ENCODE peak calls at places on chromosomes 12 and 14, in seven cellular contexts. One of them, this sample, is unnamed.

GRCh38 chr14:24430143-24430681 is 458 bp downstream of the KHNYN start:
- DNase-seq in CD8-positive, alpha-beta T cell: peak; percentile 62
- DNase-seq in BE2C: peak; percentile 69
- DNase-seq in kidney epithelial cell: no peak
- DNase-seq in ascending aorta: peak; percentile 90
- DNase-seq in Jurkat, Clone E6-1: no peak
- DNase-seq in lung: peak; percentile 74
- DNase-seq in this sample: no peak

GRCh38 chr12:21073129-21073528 is 57.9 kb upstream of the SLCO1B1 start:
- DNase-seq in CD8-positive, alpha-beta T cell: no peak
- DNase-seq in BE2C: no peak
- DNase-seq in kidney epithelial cell: no peak
- DNase-seq in ascending aorta: no peak
- DNase-seq in Jurkat, Clone E6-1: peak; percentile 32
- DNase-seq in lung: no peak
- DNase-seq in this sample: no peak

GRCh38 chr12:42325776-42326465 is at the start of the genes PPHLN1 and ZCRB1:
- DNase-seq in CD8-positive, alpha-beta T cell: peak; percentile 78
- DNase-seq in BE2C: peak; percentile 87
- DNase-seq in kidney epithelial cell: peak; percentile 26
- DNase-seq in ascending aorta: peak; percentile 86
- DNase-seq in Jurkat, Clone E6-1: peak; percentile 68
- DNase-seq in lung: peak; percentile 77
- DNase-seq in this sample: peak; percentile 26

GRCh38 chr14:66746316-66747006 is 238.5 kb downstream of the GPHN start:
- DNase-seq in CD8-positive, alpha-beta T cell: no peak
- DNase-seq in BE2C: peak; percentile 36
- DNase-seq in kidney epithelial cell: peak; percentile 5
- DNase-seq in ascending aorta: no peak
- DNase-seq in Jurkat, Clone E6-1: peak; percentile 56
- DNase-seq in lung: no peak
- DNase-seq in this sample: no peak

GRCh38 chr14:35818346-35819115 is 7.6 kb upstream of the BRMS1L start:
- DNase-seq in CD8-positive, alpha-beta T cell: no peak
- DNase-seq in BE2C: peak; percentile 57
- DNase-seq in kidney epithelial cell: no peak
- DNase-seq in ascending aorta: no peak
- DNase-seq in Jurkat, Clone E6-1: peak; percentile 44
- DNase-seq in lung: no peak
- DNase-seq in this sample: no peak

GRCh38 chr12:124673881-124674617 is 106.6 kb upstream of the NCOR2 start:
- DNase-seq in CD8-positive, alpha-beta T cell: no peak
- DNase-seq in BE2C: peak; percentile 83
- DNase-seq in kidney epithelial cell: no peak
- DNase-seq in ascending aorta: no peak
- DNase-seq in Jurkat, Clone E6-1: no peak
- DNase-seq in lung: no peak
- DNase-seq in this sample: no peak

GRCh38 chr12:20007331-20007730 is 361.0 kb upstream of the PDE3A start:
- DNase-seq in CD8-positive, alpha-beta T cell: no peak
- DNase-seq in BE2C: no peak
- DNase-seq in kidney epithelial cell: no peak
- DNase-seq in ascending aorta: no peak
- DNase-seq in Jurkat, Clone E6-1: no peak
- DNase-seq in lung: no peak
- DNase-seq in this sample: peak; percentile 70

GRCh38 chr14:53990978-53991377 is 34.4 kb upstream of the BMP4 start:
- DNase-seq in CD8-positive, alpha-beta T cell: no peak
- DNase-seq in BE2C: no peak
- DNase-seq in kidney epithelial cell: no peak
- DNase-seq in ascending aorta: no peak
- DNase-seq in Jurkat, Clone E6-1: no peak
- DNase-seq in lung: no peak
- DNase-seq in this sample: no peak

GRCh38 chr14:105061428-105062047 is 3.7 kb downstream of the GPR132 start:
- DNase-seq in CD8-positive, alpha-beta T cell: peak; percentile 68
- DNase-seq in BE2C: no peak
- DNase-seq in kidney epithelial cell: no peak
- DNase-seq in ascending aorta: no peak
- DNase-seq in Jurkat, Clone E6-1: no peak
- DNase-seq in lung: no peak
- DNase-seq in this sample: no peak

GRCh38 chr14:74134484-74134883 is 49.7 kb downstream of the LIN52 start:
- DNase-seq in CD8-positive, alpha-beta T cell: no peak
- DNase-seq in BE2C: no peak
- DNase-seq in kidney epithelial cell: no peak
- DNase-seq in ascending aorta: no peak
- DNase-seq in Jurkat, Clone E6-1: no peak
- DNase-seq in lung: no peak
- DNase-seq in this sample: no peak

GRCh38 chr12:81167694-81168093 is 89.8 kb downstream of the ACSS3 start:
- DNase-seq in CD8-positive, alpha-beta T cell: no peak
- DNase-seq in BE2C: no peak
- DNase-seq in kidney epithelial cell: peak; percentile 7
- DNase-seq in ascending aorta: no peak
- DNase-seq in Jurkat, Clone E6-1: no peak
- DNase-seq in lung: no peak
- DNase-seq in this sample: peak; percentile 6

GRCh38 chr12:46493352-46494209 is 121.0 kb upstream of the SLC38A2 start:
- DNase-seq in CD8-positive, alpha-beta T cell: no peak
- DNase-seq in BE2C: no peak
- DNase-seq in kidney epithelial cell: no peak
- DNase-seq in ascending aorta: no peak
- DNase-seq in Jurkat, Clone E6-1: no peak
- DNase-seq in lung: no peak
- DNase-seq in this sample: no peak

GRCh38 chr14:105300542-105301102 is at the start of gene BRF1:
- DNase-seq in CD8-positive, alpha-beta T cell: peak; percentile 97
- DNase-seq in BE2C: peak; percentile 99
- DNase-seq in kidney epithelial cell: peak; percentile 61
- DNase-seq in ascending aorta: peak; percentile 94
- DNase-seq in Jurkat, Clone E6-1: peak; percentile 85
- DNase-seq in lung: peak; percentile 94
- DNase-seq in this sample: no peak

GRCh38 chr14:32728957-32729356 is 209.7 kb upstream of the NPAS3 start:
- DNase-seq in CD8-positive, alpha-beta T cell: no peak
- DNase-seq in BE2C: no peak
- DNase-seq in kidney epithelial cell: no peak
- DNase-seq in ascending aorta: no peak
- DNase-seq in Jurkat, Clone E6-1: no peak
- DNase-seq in lung: no peak
- DNase-seq in this sample: no peak

GRCh38 chr12:67827820-67828383 is 161.3 kb upstream of the IFNG-AS1 start:
- DNase-seq in CD8-positive, alpha-beta T cell: peak; percentile 30
- DNase-seq in BE2C: no peak
- DNase-seq in kidney epithelial cell: peak; percentile 96
- DNase-seq in ascending aorta: peak; percentile 78
- DNase-seq in Jurkat, Clone E6-1: no peak
- DNase-seq in lung: no peak
- DNase-seq in this sample: peak; percentile 87

GRCh38 chr12:2876431-2877046 is 435 bp downstream of the FOXM1 start:
- DNase-seq in CD8-positive, alpha-beta T cell: peak; percentile 21
- DNase-seq in BE2C: no peak
- DNase-seq in kidney epithelial cell: no peak
- DNase-seq in ascending aorta: no peak
- DNase-seq in Jurkat, Clone E6-1: peak; percentile 39
- DNase-seq in lung: no peak
- DNase-seq in this sample: no peak

GRCh38 chr14:31492759-31493498 is 5.1 kb upstream of the GPR33 start:
- DNase-seq in CD8-positive, alpha-beta T cell: no peak
- DNase-seq in BE2C: no peak
- DNase-seq in kidney epithelial cell: no peak
- DNase-seq in ascending aorta: no peak
- DNase-seq in Jurkat, Clone E6-1: no peak
- DNase-seq in lung: no peak
- DNase-seq in this sample: no peak

GRCh38 chr12:113392988-113393579 is 10.6 kb downstream of the SDS start:
- DNase-seq in CD8-positive, alpha-beta T cell: no peak
- DNase-seq in BE2C: peak; percentile 90
- DNase-seq in kidney epithelial cell: no peak
- DNase-seq in ascending aorta: no peak
- DNase-seq in Jurkat, Clone E6-1: no peak
- DNase-seq in lung: no peak
- DNase-seq in this sample: no peak

GRCh38 chr12:84946753-84947152 is 34.2 kb upstream of the SLC6A15 start:
- DNase-seq in CD8-positive, alpha-beta T cell: no peak
- DNase-seq in BE2C: no peak
- DNase-seq in kidney epithelial cell: no peak
- DNase-seq in ascending aorta: no peak
- DNase-seq in Jurkat, Clone E6-1: no peak
- DNase-seq in lung: no peak
- DNase-seq in this sample: no peak

GRCh38 chr12:75853621-75854020 is 178.0 kb downstream of the PHLDA1 start:
- DNase-seq in CD8-positive, alpha-beta T cell: no peak
- DNase-seq in BE2C: peak; percentile 72
- DNase-seq in kidney epithelial cell: no peak
- DNase-seq in ascending aorta: no peak
- DNase-seq in Jurkat, Clone E6-1: no peak
- DNase-seq in lung: no peak
- DNase-seq in this sample: no peak
- H3K4me3 ChIP-seq in CD8-positive, alpha-beta T cell: no peak overlapping the region
- H3K4me3 ChIP-seq in BE2C: no peak overlapping the region
- H3K4me3 ChIP-seq in kidney epithelial cell: no peak overlapping the region
- H3K4me3 ChIP-seq in ascending aorta: no peak overlapping the region
- H3K4me3 ChIP-seq in Jurkat, Clone E6-1: no peak overlapping the region
- H3K4me3 ChIP-seq in lung: no peak overlapping the region
- H3K4me3 ChIP-seq in this sample: no peak overlapping the region

GRCh38 chr14:100225169-100225568 is 13.8 kb upstream of the YY1 start:
- DNase-seq in CD8-positive, alpha-beta T cell: no peak
- DNase-seq in BE2C: no peak
- DNase-seq in kidney epithelial cell: no peak
- DNase-seq in ascending aorta: no peak
- DNase-seq in Jurkat, Clone E6-1: no peak
- DNase-seq in lung: no peak
- DNase-seq in this sample: no peak

GRCh38 chr14:100223332-100224171 is 15.4 kb upstream of the YY1 start:
- DNase-seq in CD8-positive, alpha-beta T cell: no peak
- DNase-seq in BE2C: no peak
- DNase-seq in kidney epithelial cell: no peak
- DNase-seq in ascending aorta: no peak
- DNase-seq in Jurkat, Clone E6-1: peak; percentile 56
- DNase-seq in lung: no peak
- DNase-seq in this sample: no peak

GRCh38 chr14:100221419-100222218 is 17.3 kb upstream of the YY1 start:
- DNase-seq in CD8-positive, alpha-beta T cell: peak; percentile 80
- DNase-seq in BE2C: no peak
- DNase-seq in kidney epithelial cell: no peak
- DNase-seq in ascending aorta: peak; percentile 77
- DNase-seq in Jurkat, Clone E6-1: peak; percentile 92
- DNase-seq in lung: peak; percentile 49
- DNase-seq in this sample: no peak

GRCh38 chr14:100224229-100224628 is 14.7 kb upstream of the YY1 start:
- DNase-seq in CD8-positive, alpha-beta T cell: no peak
- DNase-seq in BE2C: no peak
- DNase-seq in kidney epithelial cell: no peak
- DNase-seq in ascending aorta: no peak
- DNase-seq in Jurkat, Clone E6-1: no peak
- DNase-seq in lung: no peak
- DNase-seq in this sample: no peak

GRCh38 chr14:100222219-100223093 is 16.5 kb upstream of the YY1 start:
- DNase-seq in CD8-positive, alpha-beta T cell: no peak
- DNase-seq in BE2C: no peak
- DNase-seq in kidney epithelial cell: no peak
- DNase-seq in ascending aorta: no peak
- DNase-seq in Jurkat, Clone E6-1: no peak
- DNase-seq in lung: no peak
- DNase-seq in this sample: no peak
- H3K4me3 ChIP-seq in CD8-positive, alpha-beta T cell: peak overlapping the region; percentile 95
- H3K4me3 ChIP-seq in BE2C: no peak overlapping the region
- H3K4me3 ChIP-seq in kidney epithelial cell: no peak overlapping the region
- H3K4me3 ChIP-seq in ascending aorta: peak overlapping the region; percentile 66
- H3K4me3 ChIP-seq in Jurkat, Clone E6-1: peak overlapping the region; percentile 85
- H3K4me3 ChIP-seq in lung: no peak overlapping the region
- H3K4me3 ChIP-seq in this sample: peak overlapping the region; percentile 45

DNA sequence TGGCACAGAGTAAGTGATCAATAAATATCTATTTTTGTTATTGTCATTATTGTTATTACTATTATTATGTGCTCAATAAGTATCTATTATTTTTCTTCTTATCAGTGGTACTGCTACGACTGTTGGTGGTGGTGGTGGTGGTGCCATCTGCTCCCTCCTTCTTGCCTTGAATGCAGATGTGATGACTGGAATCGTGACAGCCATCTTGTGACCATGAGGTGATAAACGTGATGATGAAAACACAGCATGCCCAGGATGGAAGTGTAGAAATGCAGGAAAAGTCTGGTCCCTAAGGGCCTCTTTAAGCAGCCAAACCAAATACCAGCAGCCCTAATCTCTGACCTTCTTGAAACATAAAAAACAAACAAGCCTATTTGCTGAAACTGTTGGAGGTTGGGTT is 22.4 kb downstream of the SLC6A12 start:
- DNase-seq in CD8-positive, alpha-beta T cell: no peak
- DNase-seq in BE2C: no peak
- DNase-seq in kidney epithelial cell: no peak
- DNase-seq in ascending aorta: no peak
- DNase-seq in Jurkat, Clone E6-1: no peak
- DNase-seq in lung: no peak
- DNase-seq in this sample: no peak
- H3K4me3 ChIP-seq in CD8-positive, alpha-beta T cell: no peak overlapping the region
- H3K4me3 ChIP-seq in BE2C: no peak overlapping the region
- H3K4me3 ChIP-seq in kidney epithelial cell: no peak overlapping the region
- H3K4me3 ChIP-seq in ascending aorta: no peak overlapping the region
- H3K4me3 ChIP-seq in Jurkat, Clone E6-1: no peak overlapping the region
- H3K4me3 ChIP-seq in lung: no peak overlapping the region
- H3K4me3 ChIP-seq in this sample: no peak overlapping the region

GRCh38 chr12:10716704-10717315 is 6.3 kb downstream of the YBX3 start:
- DNase-seq in CD8-positive, alpha-beta T cell: no peak
- DNase-seq in BE2C: no peak
- DNase-seq in kidney epithelial cell: peak; percentile 82
- DNase-seq in ascending aorta: peak; percentile 95
- DNase-seq in Jurkat, Clone E6-1: no peak
- DNase-seq in lung: peak; percentile 68
- DNase-seq in this sample: peak; percentile 84
- H3K4me3 ChIP-seq in CD8-positive, alpha-beta T cell: no peak overlapping the region
- H3K4me3 ChIP-seq in BE2C: no peak overlapping the region
- H3K4me3 ChIP-seq in kidney epithelial cell: no peak overlapping the region
- H3K4me3 ChIP-seq in ascending aorta: peak overlapping the region; percentile 23
- H3K4me3 ChIP-seq in Jurkat, Clone E6-1: no peak overlapping the region
- H3K4me3 ChIP-seq in lung: no peak overlapping the region
- H3K4me3 ChIP-seq in this sample: peak overlapping the region; percentile 18

GRCh38 chr14:29927596-29928341 is at the start of gene PRKD1:
- DNase-seq in CD8-positive, alpha-beta T cell: no peak
- DNase-seq in BE2C: peak; percentile 59
- DNase-seq in kidney epithelial cell: no peak
- DNase-seq in ascending aorta: peak; percentile 77
- DNase-seq in Jurkat, Clone E6-1: no peak
- DNase-seq in lung: peak; percentile 59
- DNase-seq in this sample: no peak
- H3K4me3 ChIP-seq in CD8-positive, alpha-beta T cell: no peak within 1 kb of the TSS
- H3K4me3 ChIP-seq in BE2C: peak within 1 kb of the TSS; percentile 51
- H3K4me3 ChIP-seq in kidney epithelial cell: peak within 1 kb of the TSS; percentile 69
- H3K4me3 ChIP-seq in ascending aorta: peak within 1 kb of the TSS; percentile 79
- H3K4me3 ChIP-seq in Jurkat, Clone E6-1: no peak within 1 kb of the TSS
- H3K4me3 ChIP-seq in lung: peak within 1 kb of the TSS; percentile 88
- H3K4me3 ChIP-seq in this sample: peak within 1 kb of the TSS; percentile 62

GRCh38 chr12:107912421-107913004 is 138.0 kb downstream of the ASCL4 start:
- DNase-seq in CD8-positive, alpha-beta T cell: peak; percentile 38
- DNase-seq in BE2C: peak; percentile 65
- DNase-seq in kidney epithelial cell: no peak
- DNase-seq in ascending aorta: no peak
- DNase-seq in Jurkat, Clone E6-1: peak; percentile 35
- DNase-seq in lung: no peak
- DNase-seq in this sample: no peak
- H3K4me3 ChIP-seq in CD8-positive, alpha-beta T cell: peak overlapping the region; percentile 45
- H3K4me3 ChIP-seq in BE2C: no peak overlapping the region
- H3K4me3 ChIP-seq in kidney epithelial cell: no peak overlapping the region
- H3K4me3 ChIP-seq in ascending aorta: no peak overlapping the region
- H3K4me3 ChIP-seq in Jurkat, Clone E6-1: peak overlapping the region; percentile 53
- H3K4me3 ChIP-seq in lung: no peak overlapping the region
- H3K4me3 ChIP-seq in this sample: no peak overlapping the region